ENCODE peak calls at places on chromosomes 6 and 20, in five cellular contexts. U is A549; N is Right ventricle myocardium superior; M is memory B cell; A is stimulated activated CD8-positive, alpha-beta memory T cell treated with anti-CD3 and anti-CD28 coated beads, Interleukin-15, amount 100 ng/mL, for 1 hour. E is an unnamed sample.

GRCh38 chr20:56628873-56629463 is at the start of gene TFAP2C:
- DNase-seq in U (peak), N (peak), M (no peak), A (no peak), E (peak)

GRCh38 chr6:151288711-151289398 is 49.1 kb downstream of the AKAP12 start:
- DNase-seq in U (no peak), A (no peak), N (no peak), M (no peak), E (no peak)

GRCh38 chr20:24870876-24871275 is 78.2 kb upstream of the CST7 start:
- DNase-seq in U (no peak), N (no peak), A (no peak), M (no peak), E (no peak)

GRCh38 chr6:75620387-75621304 is 19.0 kb downstream of the SENP6 start:
- DNase-seq in M (no peak), A (no peak), N (no peak), U (no peak), E (no peak)

GRCh38 chr20:50977066-50978045 is 18.7 kb downstream of the MOCS3 start:
- DNase-seq in M (no peak), A (no peak), U (no peak), N (no peak), E (no peak)

GRCh38 chr6:1200706-1201105 is 111.2 kb upstream of the FOXQ1 start:
- DNase-seq in M (no peak), N (no peak), U (no peak), A (no peak), E (no peak)

GRCh38 chr6:109467696-109468095 is 12.1 kb upstream of the MICAL1 start:
- DNase-seq in N (no peak), A (no peak), U (no peak), M (no peak), E (no peak)

GRCh38 chr6:162621246-162621645 is 106.3 kb downstream of the PRKN start:
- DNase-seq in M (no peak), N (no peak), A (no peak), U (peak), E (peak)

GRCh38 chr6:39420300-39421265 is 98.1 kb upstream of the KCNK16 start:
- DNase-seq in A (no peak), U (no peak), N (no peak), M (no peak), E (peak)

GRCh38 chr6:41598670-41599014 is 39.6 kb upstream of the MDFI start:
- DNase-seq in M (no peak), N (no peak), A (no peak), U (no peak), E (no peak)

GRCh38 chr20:37600486-37600885 is 72.8 kb upstream of the BLCAP start:
- DNase-seq in M (no peak), A (no peak), U (no peak), N (no peak), E (no peak)

GRCh38 chr20:5489596-5489995 is 172.8 kb upstream of the PROKR2 start:
- DNase-seq in N (no peak), A (no peak), U (no peak), M (no peak), E (no peak)

GRCh38 chr20:20611165-20611564 is 101.3 kb downstream of the RALGAPA2 start:
- DNase-seq in U (no peak), M (no peak), N (no peak), A (no peak), E (no peak)

GRCh38 chr6:16206595-16207037 is 31.8 kb upstream of the GMPR start:
- DNase-seq in U (peak), N (no peak), A (peak), M (peak), E (peak)

GRCh38 chr6:10694302-10695085 is at the start of the genes C6orf52 and PAK1IP1:
- DNase-seq in A (peak), M (peak), N (peak), U (peak), E (peak)

GRCh38 chr20:41617059-41617921 is 887 bp downstream of the CHD6 start:
- DNase-seq in M (peak), A (no peak), N (peak), U (peak), E (peak)

GRCh38 chr20:9829835-9830234 is 9.0 kb downstream of the PAK5 start:
- DNase-seq in M (no peak), N (no peak), A (no peak), U (no peak), E (no peak)

GRCh38 chr6:84274856-84275255 is 47.4 kb upstream of the CEP162 start:
- DNase-seq in A (no peak), M (no peak), U (no peak), N (no peak), E (no peak)

GRCh38 chr20:62439218-62439617 is 11.9 kb upstream of the RBBP8NL start:
- DNase-seq in N (no peak), M (no peak), A (no peak), U (no peak), E (no peak)

GRCh38 chr6:131362696-131363095 is 210.3 kb upstream of the ARG1 start:
- DNase-seq in A (no peak), M (no peak), N (no peak), U (no peak), E (no peak)

GRCh38 chr20:17227669-17228623 is 1.1 kb downstream of the PCSK2 start:
- DNase-seq in M (no peak), N (no peak), A (no peak), U (no peak), E (no peak)

GRCh38 chr6:141164042-141164748 is 968.5 kb upstream of the GJE1 start:
- DNase-seq in U (no peak), A (no peak), N (no peak), M (no peak), E (peak)

GRCh38 chr20:38147166-38147565 is 17.9 kb downstream of the TGM2 start:
- DNase-seq in M (no peak), A (no peak), N (no peak), U (no peak), E (no peak)

GRCh38 chr6:144115219-144115618 is 19.8 kb upstream of the SF3B5 start:
- DNase-seq in A (no peak), M (no peak), U (no peak), N (no peak), E (no peak)

GRCh38 chr20:12928755-12929401 is 79.9 kb upstream of the SPTLC3 start:
- DNase-seq in A (no peak), U (no peak), N (no peak), M (no peak), E (no peak)

GRCh38 chr20:49505518-49505917 is 23.1 kb upstream of the KCNB1 start:
- DNase-seq in N (no peak), U (no peak), M (no peak), A (no peak), E (peak)

GRCh38 chr20:12554416-12554815 is 454.4 kb upstream of the SPTLC3 start:
- DNase-seq in N (no peak), U (no peak), A (no peak), M (no peak), E (no peak)

GRCh38 chr6:19842030-19842429 is 4.9 kb downstream of the ID4 start:
- DNase-seq in U (no peak), A (no peak), M (no peak), N (no peak), E (no peak)

GRCh38 chr20:19928379-19929360 is 88.5 kb upstream of the NAA20 start:
- DNase-seq in U (no peak), M (no peak), A (no peak), N (no peak), E (no peak)

GRCh38 chr20:57649617-57650015 is 29.4 kb upstream of the ZBP1 start:
- DNase-seq in M (no peak), A (no peak), U (no peak), N (no peak), E (no peak)

GRCh38 chr6:37919417-37920157 is 100.1 kb downstream of the ZFAND3 start:
- DNase-seq in M (no peak), U (no peak), N (no peak), A (no peak), E (no peak)

GRCh38 chr6:134932121-134932520 is 17.8 kb downstream of the ALDH8A1 start:
- DNase-seq in A (no peak), M (no peak), U (no peak), N (no peak), E (no peak)

GRCh38 chr6:3228791-3229565 is 1.5 kb upstream of the TUBB2B start:
- DNase-seq in M (peak), A (no peak), N (no peak), U (no peak), E (no peak)

GRCh38 chr20:47768016-47768953 is 17.0 kb downstream of the SULF2 start:
- DNase-seq in N (peak), U (no peak), M (no peak), A (no peak), E (peak)

GRCh38 chr20:58854638-58855471 is 2.3 kb downstream of the GNAS start:
- DNase-seq in M (no peak), N (no peak), U (no peak), A (no peak), E (no peak)

GRCh38 chr6:31356216-31356945 is 598 bp downstream of the HLA-B start:
- DNase-seq in N (peak), M (peak), U (no peak), A (no peak), E (peak)

GRCh38 chr6:163513570-163514166 is 99.2 kb downstream of the QKI start:
- DNase-seq in U (no peak), N (no peak), A (no peak), M (no peak), E (no peak)

GRCh38 chr20:50774515-50774914 is 20.3 kb upstream of the BCAS4 start:
- DNase-seq in N (no peak), M (no peak), U (no peak), A (no peak), E (no peak)

GRCh38 chr6:117909638-117910037 is 2.6 kb downstream of the SLC35F1 start:
- DNase-seq in A (no peak), U (no peak), N (no peak), M (no peak), E (no peak)